ENCODE peak calls at places on chromosome 6, in nine cellular contexts. H is spleen; E is lower lobe of right lung; U is neural progenitor cell; P is ovary; J is right lobe of liver; T is stomach; F is MM.1S; X is CD8-positive, alpha-beta memory T cell. C is an unnamed sample. For H3K4me1, the result is how much of the 10 kb centered on the place peaks cover.

GRCh38 chr6:161233986-161234620 is 39.8 kb downstream of the AGPAT4 start:
- DNase-seq in H (no peak), E (no peak), U (no peak), P (peak), J (no peak), T (peak), F (no peak), X (no peak), C (peak)

GRCh38 chr6:143539106-143539505 is 27.6 kb upstream of the FUCA2 start:
- DNase-seq in H (no peak), E (no peak), U (no peak), P (no peak), J (no peak), T (no peak), F (no peak), X (no peak), C (no peak)

GRCh38 chr6:83365931-83366330 is 64.9 kb downstream of the ME1 start:
- DNase-seq in H (no peak), E (no peak), U (no peak), P (no peak), J (no peak), T (no peak), F (no peak), X (no peak), C (no peak)

GRCh38 chr6:39084506-39084905 is 30.5 kb downstream of the SAYSD1 start:
- DNase-seq in H (no peak), E (no peak), U (no peak), P (no peak), J (no peak), T (no peak), F (no peak), X (no peak), C (no peak)

GRCh38 chr6:101396552-101397173 is 3.2 kb downstream of the GRIK2 start:
- DNase-seq in H (no peak), E (no peak), U (peak), P (peak), J (peak), T (peak), F (peak), X (no peak), C (no peak)

GRCh38 chr6:139776051-139776450 is 401.6 kb upstream of the CITED2 start:
- DNase-seq in H (no peak), E (no peak), U (peak), P (no peak), J (no peak), T (no peak), F (no peak), X (no peak), C (no peak)

GRCh38 chr6:41503841-41504525 is 42.2 kb upstream of the FOXP4 start:
- DNase-seq in H (no peak), E (no peak), U (peak), P (peak), J (no peak), T (no peak), F (no peak), X (no peak), C (peak)

GRCh38 chr6:45816674-45817297 is 198.9 kb downstream of the CLIC5 start:
- DNase-seq in H (no peak), E (no peak), U (no peak), P (no peak), J (no peak), T (no peak), F (no peak), X (no peak), C (no peak)

GRCh38 chr6:169997187-169997929 is 245.9 kb downstream of the ERMARD start:
- DNase-seq in H (peak), E (no peak), U (no peak), P (no peak), J (peak), T (no peak), F (no peak), X (no peak), C (peak)

GRCh38 chr6:87755697-87756671 is 54.0 kb upstream of the AKIRIN2 start:
- DNase-seq in H (no peak), E (no peak), U (no peak), P (no peak), J (no peak), T (no peak), F (no peak), X (no peak), C (no peak)

GRCh38 chr6:37979392-37980221 is 160.1 kb downstream of the ZFAND3 start:
- DNase-seq in H (no peak), E (no peak), U (peak), P (no peak), J (no peak), T (no peak), F (no peak), X (no peak), C (peak)

GRCh38 chr6:14742680-14743079 is 503.2 kb upstream of the JARID2 start:
- DNase-seq in H (no peak), E (no peak), U (no peak), P (no peak), J (no peak), T (no peak), F (no peak), X (no peak), C (no peak)

GRCh38 chr6:14744212-14744556 is 501.7 kb upstream of the JARID2 start:
- DNase-seq in H (no peak), E (no peak), U (no peak), P (no peak), J (no peak), T (no peak), F (no peak), X (no peak), C (no peak)

GRCh38 chr6:14742171-14742570 is 503.7 kb upstream of the JARID2 start:
- DNase-seq in H (no peak), E (no peak), U (no peak), P (no peak), J (no peak), T (no peak), F (no peak), X (no peak), C (no peak)

GRCh38 chr6:14743465-14744211 is 502.2 kb upstream of the JARID2 start:
- DNase-seq in H (peak), E (peak), U (no peak), P (no peak), J (no peak), T (peak), F (no peak), X (no peak), C (peak)

DNA sequence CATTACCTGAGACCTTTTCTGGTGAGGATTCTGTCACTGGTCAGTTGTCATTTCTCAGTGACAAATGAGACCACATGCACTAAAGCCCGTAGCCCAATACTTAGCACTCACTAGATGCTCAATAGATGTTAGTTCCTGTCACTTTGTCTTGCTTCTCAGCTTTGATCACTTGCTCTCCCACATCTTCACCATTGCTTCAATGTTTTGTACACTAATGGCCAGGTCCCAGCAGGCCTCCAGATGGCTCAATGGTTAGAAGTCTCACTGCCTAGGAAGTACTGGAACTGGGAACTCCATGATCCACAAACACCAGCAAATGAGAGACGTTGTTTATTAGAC is 502.8 kb upstream of the JARID2 start:
- DNase-seq in H (no peak), E (no peak), U (no peak), P (no peak), J (no peak), T (no peak), F (no peak), X (no peak), C (no peak)
- H3K27ac ChIP-seq in H (peak), E (peak), U (no peak), P (no peak), J (no peak), T (no peak), F (no peak), X (no peak), C (peak)

GRCh38 chr6:111741177-111741952 is 131.9 kb downstream of the FYN start:
- DNase-seq in H (no peak), E (no peak), U (no peak), P (no peak), J (no peak), T (no peak), F (no peak), X (no peak), C (no peak)

GRCh38 chr6:111739257-111739696 is 133.6 kb upstream of the TRAF3IP2 start:
- DNase-seq in H (peak), E (no peak), U (no peak), P (no peak), J (no peak), T (no peak), F (no peak), X (no peak), C (no peak)

GRCh38 chr6:111738156-111738555 is 132.5 kb upstream of the TRAF3IP2 start:
- DNase-seq in H (no peak), E (no peak), U (no peak), P (no peak), J (no peak), T (no peak), F (no peak), X (no peak), C (no peak)

GRCh38 chr6:111738631-111739030 is 133.0 kb upstream of the TRAF3IP2 start:
- DNase-seq in H (no peak), E (no peak), U (no peak), P (no peak), J (no peak), T (no peak), F (no peak), X (no peak), C (no peak)

GRCh38 chr6:111740506-111740905 is 132.7 kb downstream of the FYN start:
- DNase-seq in H (no peak), E (no peak), U (no peak), P (no peak), J (no peak), T (no peak), F (no peak), X (no peak), C (no peak)
- H3K4me1 ChIP-seq in H (half or more), E (half or more), U (under half), P (under half), J (under half), T (half or more), F (under half), X (half or more), C (under half)

GRCh38 chr6:119078449-119079287 is at the start of gene FAM184A:
- DNase-seq in H (peak), E (peak), U (peak), P (peak), J (peak), T (peak), F (peak), X (peak), C (no peak)

GRCh38 chr6:119077643-119078448 is 618 bp downstream of the FAM184A start:
- DNase-seq in H (peak), E (peak), U (peak), P (peak), J (peak), T (peak), F (peak), X (peak), C (peak)

GRCh38 chr6:119075200-119075981 is 3.1 kb downstream of the FAM184A start:
- DNase-seq in H (no peak), E (no peak), U (no peak), P (no peak), J (no peak), T (no peak), F (no peak), X (no peak), C (no peak)

GRCh38 chr6:119076173-119076965 is 2.1 kb downstream of the FAM184A start:
- DNase-seq in H (no peak), E (no peak), U (no peak), P (no peak), J (no peak), T (no peak), F (no peak), X (peak), C (no peak)

DNA sequence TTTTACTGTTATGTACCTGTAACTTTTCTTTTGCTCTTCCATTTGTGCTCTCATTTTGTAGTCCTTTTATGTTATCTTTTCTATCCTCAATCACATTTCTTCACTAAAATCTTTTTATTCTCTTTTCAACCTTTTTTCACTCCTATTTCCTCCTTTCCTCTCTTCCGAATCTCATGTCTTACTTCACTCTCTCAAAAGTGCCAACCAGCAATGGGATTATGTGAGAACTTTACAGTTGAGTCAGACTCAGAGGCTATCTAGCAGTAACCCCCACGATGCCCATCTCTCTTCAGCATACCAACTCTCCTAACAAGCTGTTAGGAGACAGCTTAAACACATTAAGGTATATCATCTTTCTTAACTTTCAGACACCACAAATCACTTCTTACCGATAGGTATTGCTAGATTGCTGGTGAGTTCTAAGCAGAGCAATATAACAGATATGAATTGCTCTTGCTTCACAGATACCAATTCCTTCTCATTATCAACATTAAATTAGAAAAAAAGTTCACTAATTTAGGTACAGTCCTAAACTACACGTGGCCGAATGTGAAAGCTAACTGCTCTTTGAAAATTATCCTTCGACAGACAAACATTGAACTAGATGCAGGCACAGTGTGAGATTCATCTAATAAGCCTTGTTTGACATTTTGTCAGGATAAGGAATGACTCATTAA is 1.4 kb downstream of the FAM184A start:
- DNase-seq in H (no peak), E (no peak), U (no peak), P (no peak), J (no peak), T (no peak), F (no peak), X (no peak), C (no peak)
- H3K27ac ChIP-seq in H (no peak), E (peak), U (no peak), P (peak), J (no peak), T (no peak), F (no peak), X (no peak), C (no peak)

DNA sequence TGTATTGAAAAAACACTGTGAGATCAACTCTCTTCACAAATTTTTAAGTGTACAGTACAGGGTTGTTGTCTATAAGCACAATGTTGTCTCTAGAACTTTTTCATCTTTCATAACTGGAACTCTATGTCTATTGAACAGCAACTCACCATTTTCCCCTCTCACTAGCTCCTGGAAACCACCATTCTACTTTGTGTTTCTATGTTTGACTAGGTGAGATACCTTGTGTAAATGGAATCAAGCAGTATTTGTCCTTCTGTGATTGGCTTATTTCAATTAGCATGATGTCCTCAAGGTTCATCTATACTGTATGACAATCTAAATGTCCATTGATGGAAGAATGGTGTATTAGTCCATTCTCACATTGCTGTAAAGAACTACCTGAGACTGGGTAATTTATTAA is 210.1 kb upstream of the FUT9 start:
- DNase-seq in H (no peak), E (no peak), U (no peak), P (no peak), J (no peak), T (no peak), F (no peak), X (no peak), C (no peak)
- H3K4me1 ChIP-seq in H (under half), E (under half), U (under half), P (under half), J (under half), T (under half), F (under half), X (under half), C (under half)

GRCh38 chr6:134347141-134347540 is 29.2 kb upstream of the SGK1 start:
- DNase-seq in H (no peak), E (no peak), U (no peak), P (no peak), J (no peak), T (no peak), F (no peak), X (no peak), C (no peak)
- H3K27ac ChIP-seq in H (peak), E (no peak), U (no peak), P (peak), J (no peak), T (no peak), F (no peak), X (no peak), C (no peak)

DNA sequence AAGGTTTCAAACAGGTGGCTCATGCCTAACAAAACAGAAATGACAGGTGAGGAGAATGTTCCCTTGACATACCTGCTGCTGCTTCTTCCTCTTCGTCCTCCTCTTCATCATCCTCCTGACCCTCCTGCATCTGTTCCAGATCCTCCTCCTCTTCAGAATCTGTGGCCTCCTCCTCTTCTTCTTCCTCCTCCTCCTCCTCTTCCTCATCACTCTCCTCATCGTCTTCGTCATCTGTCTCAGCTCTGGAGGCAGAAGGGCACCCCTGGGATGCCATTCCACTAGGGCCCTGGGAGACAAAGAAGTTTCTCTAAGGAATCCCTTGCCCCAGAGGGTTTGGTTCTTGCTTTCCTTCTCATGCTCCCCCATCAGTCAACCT is 2.4 kb upstream of the ZBTB22 start:
- DNase-seq in H (no peak), E (no peak), U (no peak), P (no peak), J (no peak), T (no peak), F (no peak), X (no peak), C (no peak)
- H3K4me1 ChIP-seq in H (half or more), E (half or more), U (under half), P (under half), J (under half), T (half or more), F (under half), X (half or more), C (under half)

DNA sequence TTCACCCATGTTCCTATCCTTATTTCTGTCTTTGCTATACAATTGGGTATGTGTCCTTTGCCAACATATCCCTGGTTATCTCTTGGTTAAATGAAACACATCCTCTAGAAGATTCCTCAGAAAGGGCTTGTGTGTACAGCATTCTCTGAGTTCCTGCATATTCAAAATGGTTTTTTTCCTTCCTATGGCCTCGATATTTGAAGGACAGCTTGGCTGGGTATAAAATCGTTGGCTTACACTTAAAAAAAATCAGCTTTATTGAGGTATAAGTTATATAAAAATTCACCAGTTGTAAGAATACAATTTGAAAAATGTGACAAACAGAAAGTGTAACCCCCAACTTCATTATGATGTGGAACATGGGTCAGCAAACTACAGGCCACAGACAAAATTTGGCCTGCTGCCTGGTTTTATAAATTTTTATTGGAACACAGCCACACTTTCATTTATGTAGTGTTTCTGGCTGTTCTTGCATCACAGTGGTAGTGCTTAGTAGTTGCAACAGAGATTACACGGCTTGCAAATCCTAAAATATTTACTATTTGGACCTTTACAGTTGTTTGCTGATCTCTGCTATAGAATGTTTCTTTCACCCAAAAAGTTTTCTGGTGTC is 16.7 kb downstream of the PCMT1 start:
- DNase-seq in H (no peak), E (no peak), U (no peak), P (no peak), J (no peak), T (peak), F (no peak), X (no peak), C (no peak)
- H3K27ac ChIP-seq in H (peak), E (no peak), U (no peak), P (no peak), J (no peak), T (no peak), F (no peak), X (no peak), C (no peak)